ENCODE peak calls at places on chromosome 14, in four cellular contexts. One of them, this sample, is unnamed.

GRCh38 chr14:100069161-100069800 is 4.1 kb downstream of the EVL start:
- DNase-seq in SK-N-SH: no peak
- DNase-seq in WTC11: no peak
- DNase-seq in K562: no peak
- DNase-seq in this sample: no peak

GRCh38 chr14:39372656-39373055 is 59.6 kb downstream of the FBXO33 start:
- DNase-seq in SK-N-SH: no peak
- DNase-seq in WTC11: no peak
- DNase-seq in K562: no peak
- DNase-seq in this sample: no peak

GRCh38 chr14:38158468-38158867 is 49.2 kb upstream of the SSTR1 start:
- DNase-seq in SK-N-SH: no peak
- DNase-seq in WTC11: no peak
- DNase-seq in K562: no peak
- DNase-seq in this sample: no peak

GRCh38 chr14:77843155-77843554 is 43.2 kb downstream of the ADCK1 start:
- DNase-seq in SK-N-SH: no peak
- DNase-seq in WTC11: no peak
- DNase-seq in K562: no peak
- DNase-seq in this sample: no peak

GRCh38 chr14:31207746-31208545 is at the start of gene HECTD1:
- DNase-seq in SK-N-SH: peak; percentile 97
- DNase-seq in WTC11: peak; percentile 89
- DNase-seq in K562: peak; percentile 85
- DNase-seq in this sample: peak; percentile 93

GRCh38 chr14:99660794-99661193 is 15.9 kb downstream of the HHIPL1 start:
- DNase-seq in SK-N-SH: no peak
- DNase-seq in WTC11: no peak
- DNase-seq in K562: no peak
- DNase-seq in this sample: no peak

GRCh38 chr14:104746951-104747481 is 5.9 kb upstream of the SIVA1 start:
- DNase-seq in SK-N-SH: no peak
- DNase-seq in WTC11: no peak
- DNase-seq in K562: no peak
- DNase-seq in this sample: no peak

GRCh38 chr14:38129192-38129591 is 78.5 kb upstream of the SSTR1 start:
- DNase-seq in SK-N-SH: no peak
- DNase-seq in WTC11: no peak
- DNase-seq in K562: no peak
- DNase-seq in this sample: no peak

GRCh38 chr14:55099741-55100140 is 29.3 kb upstream of the LGALS3 start:
- DNase-seq in SK-N-SH: no peak
- DNase-seq in WTC11: no peak
- DNase-seq in K562: no peak
- DNase-seq in this sample: no peak

GRCh38 chr14:90272523-90272922 is 16.2 kb downstream of the PSMC1 start:
- DNase-seq in SK-N-SH: no peak
- DNase-seq in WTC11: no peak
- DNase-seq in K562: no peak
- DNase-seq in this sample: no peak

GRCh38 chr14:26444745-26445144 is 153.1 kb downstream of the NOVA1 start:
- DNase-seq in SK-N-SH: no peak
- DNase-seq in WTC11: no peak
- DNase-seq in K562: no peak
- DNase-seq in this sample: no peak
- TF ChIP-seq FOXJ3 in SK-N-SH: no peak
- TF ChIP-seq FOXJ3 in WTC11: no peak
- TF ChIP-seq FOXJ3 in K562: no peak
- TF ChIP-seq FOXJ3 in this sample: no peak

GRCh38 chr14:101535232-101535631 is 26.1 kb upstream of the DIO3 start:
- DNase-seq in SK-N-SH: no peak
- DNase-seq in WTC11: no peak
- DNase-seq in K562: no peak
- DNase-seq in this sample: peak; percentile 57

GRCh38 chr14:101537286-101537685 is 24.0 kb upstream of the DIO3 start:
- DNase-seq in SK-N-SH: no peak
- DNase-seq in WTC11: no peak
- DNase-seq in K562: no peak
- DNase-seq in this sample: no peak

GRCh38 chr14:101535808-101536207 is 25.5 kb upstream of the DIO3 start:
- DNase-seq in SK-N-SH: no peak
- DNase-seq in WTC11: no peak
- DNase-seq in K562: no peak
- DNase-seq in this sample: no peak

GRCh38 chr14:101538865-101539264 is 22.4 kb upstream of the DIO3 start:
- DNase-seq in SK-N-SH: no peak
- DNase-seq in WTC11: no peak
- DNase-seq in K562: no peak
- DNase-seq in this sample: no peak

DNA sequence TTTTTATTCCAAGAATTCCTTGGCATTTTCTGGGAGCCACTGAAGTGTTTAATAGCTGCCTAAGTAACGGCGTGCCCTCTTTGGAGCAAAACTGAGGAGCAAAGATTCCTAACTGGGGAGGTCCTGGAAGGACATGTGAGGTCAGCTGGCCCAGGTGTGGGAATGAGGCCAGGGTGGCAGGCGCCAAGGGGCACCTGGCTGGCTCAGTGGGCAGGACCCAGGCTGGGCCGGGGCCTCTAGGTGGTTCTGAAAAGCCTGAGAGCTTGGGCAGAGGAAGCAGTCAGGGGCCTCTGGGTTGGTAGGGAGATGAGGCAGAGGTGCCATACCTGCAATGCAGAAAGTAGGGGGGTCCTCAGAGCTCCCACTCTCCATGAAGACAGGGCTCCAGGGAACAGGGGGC is 27.1 kb upstream of the DIO3 start:
- DNase-seq in SK-N-SH: no peak
- DNase-seq in WTC11: no peak
- DNase-seq in K562: no peak
- DNase-seq in this sample: no peak
- TF ChIP-seq FOXJ3 in SK-N-SH: no peak
- TF ChIP-seq FOXJ3 in WTC11: no peak
- TF ChIP-seq FOXJ3 in K562: no peak
- TF ChIP-seq FOXJ3 in this sample: no peak

GRCh38 chr14:96409701-96410100 is 17.8 kb downstream of the AK7 start:
- DNase-seq in SK-N-SH: no peak
- DNase-seq in WTC11: no peak
- DNase-seq in K562: no peak
- DNase-seq in this sample: peak; percentile 62
- TF ChIP-seq FOXJ3 in SK-N-SH: no peak
- TF ChIP-seq FOXJ3 in WTC11: no peak
- TF ChIP-seq FOXJ3 in K562: no peak
- TF ChIP-seq FOXJ3 in this sample: no peak

DNA sequence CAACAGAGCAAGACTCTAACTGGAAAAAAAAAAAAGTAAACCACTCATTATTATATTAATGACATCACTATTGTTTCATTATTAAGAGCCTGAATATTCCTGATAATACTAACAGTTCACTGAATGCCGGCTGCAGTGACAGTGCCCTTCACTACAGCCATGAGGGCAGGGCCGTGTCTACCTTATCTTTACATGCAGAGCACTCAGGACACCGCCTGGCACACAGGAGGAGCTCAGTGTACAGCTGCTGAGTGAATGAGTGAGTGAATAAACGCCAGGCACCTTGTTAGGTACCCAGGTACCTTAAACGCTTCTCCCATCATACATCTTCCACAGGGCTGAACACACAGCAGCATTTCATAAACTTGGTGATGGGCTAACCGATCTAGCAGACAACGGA is 23.2 kb downstream of the ZFYVE1 start:
- DNase-seq in SK-N-SH: no peak
- DNase-seq in WTC11: no peak
- DNase-seq in K562: no peak
- DNase-seq in this sample: no peak
- TF ChIP-seq FOXJ3 in SK-N-SH: no peak
- TF ChIP-seq FOXJ3 in WTC11: no peak
- TF ChIP-seq FOXJ3 in K562: no peak
- TF ChIP-seq FOXJ3 in this sample: no peak

GRCh38 chr14:94474581-94475031 is 1.4 kb downstream of the SERPINA9 start:
- DNase-seq in SK-N-SH: no peak
- DNase-seq in WTC11: no peak
- DNase-seq in K562: no peak
- DNase-seq in this sample: no peak
- TF ChIP-seq FOXJ3 in SK-N-SH: no peak
- TF ChIP-seq FOXJ3 in WTC11: no peak
- TF ChIP-seq FOXJ3 in K562: no peak
- TF ChIP-seq FOXJ3 in this sample: no peak

GRCh38 chr14:68715032-68715924 is 77.6 kb downstream of the ZFP36L1 start:
- DNase-seq in SK-N-SH: no peak
- DNase-seq in WTC11: no peak
- DNase-seq in K562: no peak
- DNase-seq in this sample: no peak
- TF ChIP-seq FOXJ3 in SK-N-SH: no peak
- TF ChIP-seq FOXJ3 in WTC11: no peak
- TF ChIP-seq FOXJ3 in K562: no peak
- TF ChIP-seq FOXJ3 in this sample: no peak

GRCh38 chr14:94612174-94612573 is at the start of gene SERPINA3:
- DNase-seq in SK-N-SH: no peak
- DNase-seq in WTC11: no peak
- DNase-seq in K562: no peak
- DNase-seq in this sample: peak; percentile 91

GRCh38 chr14:94611179-94611578 is 1.0 kb upstream of the SERPINA3 start:
- DNase-seq in SK-N-SH: no peak
- DNase-seq in WTC11: no peak
- DNase-seq in K562: no peak
- DNase-seq in this sample: no peak

GRCh38 chr14:94614802-94615201 is 2.6 kb downstream of the SERPINA3 start:
- DNase-seq in SK-N-SH: no peak
- DNase-seq in WTC11: no peak
- DNase-seq in K562: no peak
- DNase-seq in this sample: no peak

GRCh38 chr14:94613720-94614644 is 1.8 kb downstream of the SERPINA3 start:
- DNase-seq in SK-N-SH: no peak
- DNase-seq in WTC11: no peak
- DNase-seq in K562: no peak
- DNase-seq in this sample: no peak

DNA sequence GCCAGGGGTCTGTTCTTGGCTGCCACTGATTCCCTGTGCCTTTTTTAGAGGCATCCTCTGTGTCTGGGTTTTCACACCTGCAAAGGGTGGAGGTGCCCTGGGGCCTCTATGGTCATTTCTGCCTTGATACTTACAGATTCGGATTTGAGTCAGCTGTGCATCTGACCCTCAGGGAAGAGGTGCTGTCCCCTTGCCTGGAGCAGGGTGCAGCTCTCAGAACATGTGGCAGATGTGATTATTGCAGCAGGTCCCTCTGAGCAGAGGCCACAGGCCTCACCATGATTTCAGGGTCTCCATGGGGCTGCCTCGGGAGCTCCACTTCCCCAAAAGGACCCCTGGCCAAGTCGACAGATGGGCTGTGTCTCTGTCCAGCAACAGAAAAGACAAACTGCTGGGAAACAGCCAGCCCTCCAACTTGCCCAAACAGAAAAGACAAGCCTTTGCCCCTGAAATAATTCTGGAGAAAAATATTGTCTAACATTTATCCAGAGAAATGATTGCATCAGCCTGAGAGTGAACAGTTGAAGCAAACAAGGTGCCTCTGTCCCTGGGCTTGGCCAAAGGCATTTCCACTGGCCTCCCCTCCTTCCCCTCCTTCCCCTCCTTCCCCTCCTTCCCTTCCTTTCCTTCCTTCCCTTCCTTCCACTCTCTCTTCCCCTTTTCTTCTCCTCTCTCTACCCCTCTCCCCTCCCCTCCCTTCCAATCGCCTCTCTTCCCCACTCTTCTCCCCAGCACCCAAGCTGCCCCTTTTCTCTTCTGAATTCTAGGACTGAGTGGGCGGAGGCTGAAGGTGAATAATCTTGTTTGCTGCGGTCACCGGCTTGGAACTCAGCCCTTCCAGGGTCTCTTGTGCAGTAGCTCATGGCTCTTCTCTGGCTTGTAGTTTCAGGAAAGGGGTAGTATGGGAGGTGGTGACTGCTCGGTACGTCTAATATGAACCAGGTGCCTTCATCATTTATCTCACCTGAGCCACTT is 676 bp downstream of the SERPINA3 start:
- DNase-seq in SK-N-SH: no peak
- DNase-seq in WTC11: no peak
- DNase-seq in K562: no peak
- DNase-seq in this sample: peak; percentile 27
- TF ChIP-seq FOXJ3 in SK-N-SH: no peak
- TF ChIP-seq FOXJ3 in WTC11: no peak
- TF ChIP-seq FOXJ3 in K562: no peak
- TF ChIP-seq FOXJ3 in this sample: peak; percentile 2

GRCh38 chr14:103104654-103105511 is 10.4 kb downstream of the EXOC3L4 start:
- DNase-seq in SK-N-SH: peak; percentile 91
- DNase-seq in WTC11: peak; percentile 85
- DNase-seq in K562: peak; percentile 72
- DNase-seq in this sample: no peak
- TF ChIP-seq FOXJ3 in SK-N-SH: no peak
- TF ChIP-seq FOXJ3 in WTC11: no peak
- TF ChIP-seq FOXJ3 in K562: no peak
- TF ChIP-seq FOXJ3 in this sample: no peak

GRCh38 chr14:52042371-52043037 is 26.4 kb downstream of the NID2 start:
- DNase-seq in SK-N-SH: no peak
- DNase-seq in WTC11: no peak
- DNase-seq in K562: no peak
- DNase-seq in this sample: no peak

GRCh38 chr14:52048132-52048531 is 20.7 kb downstream of the NID2 start:
- DNase-seq in SK-N-SH: no peak
- DNase-seq in WTC11: no peak
- DNase-seq in K562: no peak
- DNase-seq in this sample: no peak

GRCh38 chr14:52043690-52044089 is 25.2 kb downstream of the NID2 start:
- DNase-seq in SK-N-SH: peak; percentile 72
- DNase-seq in WTC11: peak; percentile 73
- DNase-seq in K562: peak; percentile 30
- DNase-seq in this sample: peak; percentile 21

GRCh38 chr14:52046376-52046917 is 22.4 kb downstream of the NID2 start:
- DNase-seq in SK-N-SH: no peak
- DNase-seq in WTC11: no peak
- DNase-seq in K562: no peak
- DNase-seq in this sample: no peak

DNA sequence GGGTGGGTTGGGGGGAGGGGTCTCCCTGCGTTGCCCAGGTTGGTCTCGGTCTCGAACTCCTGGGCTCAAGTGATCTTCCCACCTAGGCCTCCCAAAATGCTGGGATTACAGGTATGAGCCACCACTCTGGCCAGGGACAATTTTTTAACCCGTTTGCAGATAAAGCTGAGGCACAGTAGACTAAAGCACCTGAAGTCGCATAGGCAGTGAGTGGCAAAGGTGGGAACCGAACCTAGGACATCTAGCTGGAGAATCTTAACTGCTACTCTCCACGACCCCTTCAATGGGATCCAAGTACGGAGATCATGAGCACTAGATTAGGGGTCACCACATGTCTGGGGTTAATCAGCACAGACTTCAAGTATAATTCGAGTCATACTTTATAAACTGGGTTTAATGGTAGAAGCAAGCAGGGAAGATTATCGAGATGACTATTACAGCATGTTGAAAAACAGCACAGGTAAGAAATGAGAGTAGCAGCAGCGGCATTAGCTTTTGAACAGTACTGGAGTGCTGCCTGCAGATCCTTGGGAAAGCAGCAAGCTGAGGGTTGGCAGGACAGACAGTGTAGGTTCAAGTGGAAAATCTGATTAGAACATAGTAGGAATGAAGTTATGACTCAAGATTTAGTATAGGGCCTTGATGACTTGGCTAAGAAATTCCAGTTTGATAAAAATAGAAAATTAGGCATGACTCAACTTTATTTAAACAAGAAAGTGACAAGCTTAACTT is 23.9 kb downstream of the NID2 start:
- DNase-seq in SK-N-SH: no peak
- DNase-seq in WTC11: no peak
- DNase-seq in K562: no peak
- DNase-seq in this sample: no peak
- TF ChIP-seq FOXJ3 in SK-N-SH: no peak
- TF ChIP-seq FOXJ3 in WTC11: no peak
- TF ChIP-seq FOXJ3 in K562: no peak
- TF ChIP-seq FOXJ3 in this sample: no peak